ENCODE peak calls at places on chromosomes 16 and 17, in ten cellular contexts. J is adrenal gland, N is kidney, P is heart left ventricle, F is stomach, A is upper lobe of right lung, E is HAP-1, Y is astrocyte, O is SJSA1, V is thoracic aorta. Z is an unnamed sample.

GRCh38 chr16:88377961-88378360 is 4.8 kb upstream of the ZNF469 start:
- DNase-seq in J (no peak), N (peak; percentile 43), P (peak; percentile 18), F (no peak), A (peak; percentile 40), E (no peak), Y (no peak), O (no peak), V (no peak), Z (peak; percentile 24)

GRCh38 chr17:77535892-77536291 is 395.1 kb downstream of the SEC14L1 start:
- DNase-seq in J (no peak), N (no peak), P (no peak), F (no peak), A (no peak), E (no peak), Y (no peak), O (no peak), V (no peak), Z (no peak)

GRCh38 chr17:78049609-78050008 is 78.9 kb downstream of the TMC6 start:
- DNase-seq in J (no peak), N (no peak), P (no peak), F (no peak), A (no peak), E (no peak), Y (no peak), O (no peak), V (no peak), Z (no peak)

GRCh38 chr17:80504671-80505413 is 28.4 kb upstream of the NPTX1 start:
- DNase-seq in J (no peak), N (no peak), P (no peak), F (no peak), A (no peak), E (no peak), Y (peak; percentile 82), O (peak; percentile 92), V (no peak), Z (no peak)

GRCh38 chr16:31077024-31077423 is 2.8 kb downstream of the ZNF646 start:
- DNase-seq in J (no peak), N (no peak), P (no peak), F (no peak), A (no peak), E (no peak), Y (no peak), O (no peak), V (no peak), Z (no peak)

GRCh38 chr16:4487955-4488481 is 11.8 kb downstream of the HMOX2 start:
- DNase-seq in J (peak; percentile 45), N (no peak), P (no peak), F (peak; percentile 42), A (no peak), E (no peak), Y (peak; percentile 74), O (peak; percentile 33), V (no peak), Z (no peak)

GRCh38 chr16:7772722-7773121 is 440.1 kb downstream of the RBFOX1 start:
- DNase-seq in J (no peak), N (no peak), P (no peak), F (no peak), A (no peak), E (no peak), Y (no peak), O (no peak), V (no peak), Z (no peak)

GRCh38 chr17:32461853-32462617 is 17.7 kb downstream of the PSMD11 start:
- DNase-seq in J (peak; percentile 74), N (no peak), P (no peak), F (peak; percentile 51), A (no peak), E (peak; percentile 62), Y (peak; percentile 36), O (peak; percentile 47), V (no peak), Z (no peak)

GRCh38 chr16:54455021-54455725 is 168.6 kb upstream of the IRX3 start:
- DNase-seq in J (no peak), N (no peak), P (no peak), F (no peak), A (no peak), E (peak; percentile 45), Y (no peak), O (no peak), V (no peak), Z (no peak)

GRCh38 chr17:38741443-38741842 is 6.7 kb downstream of the PCGF2 start:
- DNase-seq in J (no peak), N (no peak), P (no peak), F (no peak), A (no peak), E (no peak), Y (no peak), O (no peak), V (no peak), Z (no peak)

GRCh38 chr17:38740806-38741205 is 7.3 kb downstream of the PCGF2 start:
- DNase-seq in J (no peak), N (no peak), P (no peak), F (no peak), A (no peak), E (no peak), Y (no peak), O (no peak), V (no peak), Z (no peak)

GRCh38 chr17:38743556-38744171 is 4.5 kb downstream of the PCGF2 start:
- DNase-seq in J (no peak), N (no peak), P (no peak), F (no peak), A (peak; percentile 72), E (no peak), Y (no peak), O (no peak), V (no peak), Z (no peak)

GRCh38 chr17:38741853-38742421 is 6.2 kb downstream of the PCGF2 start:
- DNase-seq in J (no peak), N (no peak), P (peak; percentile 68), F (peak; percentile 83), A (peak; percentile 79), E (no peak), Y (no peak), O (no peak), V (no peak), Z (peak; percentile 65)

GRCh38 chr17:38742431-38743308 is 5.5 kb downstream of the PCGF2 start:
- DNase-seq in J (peak; percentile 83), N (no peak), P (no peak), F (no peak), A (no peak), E (no peak), Y (peak; percentile 60), O (no peak), V (peak; percentile 54), Z (no peak)
- H3K4me1 ChIP-seq in J (peaks cover 45% of the 10 kb centered on the region), N (peaks cover 34% of the 10 kb centered on the region), P (peaks cover 5% of the 10 kb centered on the region), F (peaks cover 51% of the 10 kb centered on the region), A (peaks cover 40% of the 10 kb centered on the region), E (peaks cover 9% of the 10 kb centered on the region), Y (peaks cover 28% of the 10 kb centered on the region), O (peaks cover 10% of the 10 kb centered on the region), V (peaks cover 46% of the 10 kb centered on the region), Z (peaks cover 61% of the 10 kb centered on the region)

GRCh38 chr17:5241861-5242671 is 7.4 kb upstream of the SCIMP start:
- DNase-seq in J (no peak), N (peak; percentile 43), P (peak; percentile 35), F (peak; percentile 29), A (no peak), E (no peak), Y (no peak), O (no peak), V (no peak), Z (no peak)

GRCh38 chr17:5238333-5238732 is 3.7 kb upstream of the SCIMP start:
- DNase-seq in J (no peak), N (no peak), P (no peak), F (no peak), A (no peak), E (no peak), Y (no peak), O (no peak), V (no peak), Z (no peak)

GRCh38 chr17:5237541-5238016 is 2.9 kb upstream of the SCIMP start:
- DNase-seq in J (peak; percentile 69), N (no peak), P (peak; percentile 36), F (peak; percentile 61), A (peak; percentile 69), E (peak; percentile 53), Y (peak; percentile 14), O (peak; percentile 25), V (no peak), Z (no peak)

GRCh38 chr17:5234645-5235576 is at the start of gene SCIMP:
- DNase-seq in J (peak; percentile 52), N (no peak), P (peak; percentile 32), F (no peak), A (peak; percentile 79), E (no peak), Y (no peak), O (no peak), V (no peak), Z (peak; percentile 75)

GRCh38 chr17:5236871-5237540 is 2.3 kb upstream of the SCIMP start:
- DNase-seq in J (no peak), N (no peak), P (no peak), F (no peak), A (no peak), E (no peak), Y (no peak), O (no peak), V (no peak), Z (no peak)
- H3K4me1 ChIP-seq in J (no peaks in the 10 kb centered on the region), N (no peaks in the 10 kb centered on the region), P (no peaks in the 10 kb centered on the region), F (peaks cover 7% of the 10 kb centered on the region), A (no peaks in the 10 kb centered on the region), E (no peaks in the 10 kb centered on the region), Y (no peaks in the 10 kb centered on the region), O (no peaks in the 10 kb centered on the region), V (no peaks in the 10 kb centered on the region), Z (no peaks in the 10 kb centered on the region)

GRCh38 chr16:47976609-47977180 is 179.1 kb downstream of the ABCC12 start:
- DNase-seq in J (no peak), N (no peak), P (no peak), F (no peak), A (no peak), E (no peak), Y (no peak), O (no peak), V (no peak), Z (no peak)
- H3K4me1 ChIP-seq in J (no peaks in the 10 kb centered on the region), N (no peaks in the 10 kb centered on the region), P (no peaks in the 10 kb centered on the region), F (no peaks in the 10 kb centered on the region), A (no peaks in the 10 kb centered on the region), E (no peaks in the 10 kb centered on the region), Y (no peaks in the 10 kb centered on the region), O (no peaks in the 10 kb centered on the region), V (no peaks in the 10 kb centered on the region), Z (no peaks in the 10 kb centered on the region)

GRCh38 chr17:43020789-43021738 is 1.1 kb downstream of the VAT1 start:
- DNase-seq in J (peak; percentile 93), N (peak; percentile 91), P (peak; percentile 79), F (peak; percentile 34), A (peak; percentile 91), E (peak; percentile 25), Y (peak; percentile 39), O (peak; percentile 82), V (no peak), Z (peak; percentile 86)

GRCh38 chr17:43018008-43018853 is 4.0 kb downstream of the VAT1 start:
- DNase-seq in J (peak; percentile 48), N (peak; percentile 64), P (no peak), F (no peak), A (no peak), E (peak; percentile 31), Y (no peak), O (no peak), V (no peak), Z (no peak)

GRCh38 chr17:43020030-43020621 is 2.1 kb downstream of the VAT1 start:
- DNase-seq in J (peak; percentile 55), N (peak; percentile 28), P (no peak), F (no peak), A (no peak), E (no peak), Y (no peak), O (peak; percentile 52), V (no peak), Z (no peak)

GRCh38 chr17:43019418-43019817 is 2.8 kb downstream of the VAT1 start:
- DNase-seq in J (peak; percentile 48), N (peak; percentile 26), P (no peak), F (no peak), A (no peak), E (no peak), Y (no peak), O (no peak), V (no peak), Z (no peak)

GRCh38 chr17:43018932-43019331 is 3.3 kb downstream of the VAT1 start:
- DNase-seq in J (no peak), N (no peak), P (no peak), F (no peak), A (no peak), E (no peak), Y (no peak), O (no peak), V (no peak), Z (no peak)
- H3K4me1 ChIP-seq in J (peaks cover 61% of the 10 kb centered on the region), N (peaks cover 17% of the 10 kb centered on the region), P (peaks cover 6% of the 10 kb centered on the region), F (peaks cover 51% of the 10 kb centered on the region), A (peaks cover 53% of the 10 kb centered on the region), E (peaks cover 2% of the 10 kb centered on the region), Y (peaks cover 20% of the 10 kb centered on the region), O (peaks cover 37% of the 10 kb centered on the region), V (peaks cover 23% of the 10 kb centered on the region), Z (peaks cover 84% of the 10 kb centered on the region)